ENCODE peak calls at places on chromosome 4, in seven cellular contexts. U is NCI-H1105 treated with DMSO at 0.1 percent for 48 hours, K is glutamatergic neuron, O is HuH-7.5, E is choroid plexus epithelial cell, L is Calu3, M is right lobe of liver. S is an unnamed sample.

GRCh38 chr4:173418636-173419035 is 19.7 kb upstream of the SCRG1 start:
- DNase-seq in E (no peak), K (no peak), L (no peak), M (no peak), U (no peak), O (no peak), S (no peak)

GRCh38 chr4:3085948-3086670 is 11.6 kb downstream of the HTT start:
- DNase-seq in O (no peak), E (no peak), M (no peak), K (no peak), L (no peak), U (no peak), S (no peak)

GRCh38 chr4:61638600-61638999 is 438.5 kb downstream of the ADGRL3 start:
- DNase-seq in O (no peak), M (no peak), E (peak; percentile 54), U (no peak), K (no peak), L (no peak), S (peak; percentile 49)

GRCh38 chr4:69323284-69323683 is 43.0 kb downstream of the UGT2B28 start:
- DNase-seq in K (no peak), E (no peak), L (no peak), M (no peak), U (no peak), O (no peak), S (no peak)

GRCh38 chr4:144562019-144562740 is 83.8 kb upstream of the HHIP start:
- DNase-seq in U (no peak), K (peak; percentile 34), E (no peak), O (no peak), L (peak; percentile 53), M (no peak), S (peak; percentile 79)

GRCh38 chr4:122583906-122584305 is 37.0 kb downstream of the IL21 start:
- DNase-seq in M (no peak), E (peak; percentile 61), U (no peak), L (no peak), K (no peak), O (no peak), S (no peak)

GRCh38 chr4:116015062-116015461 is 901.6 kb upstream of the NDST4 start:
- DNase-seq in K (no peak), E (no peak), U (no peak), M (no peak), O (no peak), L (peak; percentile 3), S (no peak)

GRCh38 chr4:108890491-108890890 is 127.6 kb upstream of the ETNPPL start:
- DNase-seq in K (no peak), U (no peak), E (no peak), M (no peak), L (no peak), O (no peak), S (no peak)

GRCh38 chr4:144667500-144667899 is 21.5 kb downstream of the HHIP start:
- DNase-seq in K (no peak), E (peak; percentile 61), O (no peak), M (no peak), L (no peak), U (no peak), S (peak; percentile 6)

GRCh38 chr4:119232286-119232685 is 19.8 kb downstream of the USP53 start:
- DNase-seq in O (no peak), L (no peak), U (no peak), E (no peak), M (no peak), K (no peak), S (no peak)

GRCh38 chr4:155405059-155405458 is 28.3 kb upstream of the MAP9 start:
- DNase-seq in M (no peak), L (no peak), K (no peak), U (no peak), O (no peak), E (peak; percentile 67), S (no peak)

GRCh38 chr4:137641554-137641953 is 109.3 kb upstream of the PCDH18 start:
- DNase-seq in K (no peak), M (no peak), O (no peak), E (peak; percentile 84), U (no peak), L (no peak), S (no peak)

GRCh38 chr4:158459085-158459820 is 62.4 kb upstream of the RXFP1 start:
- DNase-seq in M (no peak), U (no peak), O (no peak), K (no peak), E (peak; percentile 18), L (no peak), S (no peak)

GRCh38 chr4:156884183-156884582 is 87.4 kb downstream of the PDGFC start:
- DNase-seq in U (no peak), M (no peak), L (no peak), O (no peak), E (no peak), K (no peak), S (no peak)

GRCh38 chr4:26772096-26772495 is 88.5 kb upstream of the STIM2 start:
- DNase-seq in O (no peak), K (peak; percentile 39), M (no peak), L (no peak), E (no peak), U (no peak), S (peak; percentile 93)

GRCh38 chr4:183905081-183905592 is at the start of gene STOX2:
- DNase-seq in L (peak; percentile 54), O (peak; percentile 53), U (peak; percentile 58), E (peak; percentile 28), M (peak; percentile 94), K (peak; percentile 89), S (peak; percentile 12)

GRCh38 chr4:53943345-53944085 is 120.9 kb downstream of the CHIC2 start:
- DNase-seq in O (no peak), E (peak; percentile 63), U (peak; percentile 53), M (no peak), L (peak; percentile 24), K (no peak), S (peak; percentile 82)

GRCh38 chr4:5956285-5957021 is 61.8 kb downstream of the C4orf50 start:
- DNase-seq in E (no peak), O (no peak), M (peak; percentile 71), U (peak; percentile 66), L (no peak), K (peak; percentile 88), S (peak; percentile 99)

GRCh38 chr4:1191621-1192020 is 19.2 kb upstream of the SPON2 start:
- DNase-seq in O (no peak), E (no peak), U (no peak), K (no peak), L (no peak), M (no peak), S (no peak)

GRCh38 chr4:89119836-89120235 is 8.5 kb downstream of the TIGD2 start:
- DNase-seq in U (no peak), L (no peak), O (no peak), E (peak; percentile 35), M (no peak), K (no peak), S (no peak)

GRCh38 chr4:140427104-140427918 is at the start of gene CLGN:
- DNase-seq in M (peak; percentile 69), O (peak; percentile 67), K (peak; percentile 97), E (peak; percentile 34), L (peak; percentile 78), U (peak; percentile 65), S (peak; percentile 88)

GRCh38 chr4:32847466-32847865 is 2127.3 kb downstream of the PCDH7 start:
- DNase-seq in L (no peak), K (no peak), E (peak; percentile 20), M (no peak), U (no peak), O (no peak), S (no peak)

GRCh38 chr4:83947811-83948210 is 411.9 kb downstream of the GPAT3 start:
- DNase-seq in U (no peak), K (peak; percentile 41), L (no peak), M (no peak), O (no peak), E (no peak), S (peak; percentile 33)

GRCh38 chr4:119046263-119046662 is 89.4 kb upstream of the MYOZ2 start:
- DNase-seq in E (peak; percentile 26), O (no peak), K (no peak), M (no peak), L (no peak), U (no peak), S (no peak)

GRCh38 chr4:89162486-89162885 is 51.2 kb downstream of the TIGD2 start:
- DNase-seq in L (no peak), M (no peak), K (no peak), E (no peak), O (no peak), U (no peak), S (no peak)

GRCh38 chr4:134777626-134778025 is 576.0 kb upstream of the PABPC4L start:
- DNase-seq in O (peak; percentile 2), M (no peak), E (peak; percentile 6), U (peak; percentile 90), K (no peak), L (peak; percentile 15), S (peak; percentile 68)

GRCh38 chr4:100895572-100896197 is 377.9 kb upstream of the EMCN start:
- DNase-seq in M (no peak), O (no peak), U (no peak), L (no peak), K (no peak), E (no peak), S (no peak)

GRCh38 chr4:763191-763810 is 57.7 kb downstream of the PCGF3 start:
- DNase-seq in K (no peak), L (no peak), O (no peak), U (no peak), E (no peak), M (no peak), S (no peak)

GRCh38 chr4:142372570-142373300 is 473.4 kb downstream of the INPP4B start:
- DNase-seq in L (no peak), K (no peak), U (no peak), M (no peak), E (no peak), O (no peak), S (no peak)

GRCh38 chr4:108029731-108030130 is 40.0 kb downstream of the HADH start:
- DNase-seq in M (no peak), L (no peak), U (no peak), K (no peak), E (no peak), O (no peak), S (no peak)

GRCh38 chr4:188435381-188435780 is 296.1 kb downstream of the TRIML1 start:
- DNase-seq in K (no peak), L (no peak), O (no peak), E (no peak), M (no peak), U (no peak), S (no peak)

GRCh38 chr4:176745902-176746301 is 46.8 kb downstream of the VEGFC start:
- DNase-seq in M (no peak), E (no peak), O (no peak), U (no peak), K (no peak), L (no peak), S (no peak)

GRCh38 chr4:622071-622995 is 3.0 kb upstream of the PDE6B start:
- DNase-seq in O (no peak), K (no peak), U (no peak), L (no peak), M (peak; percentile 27), E (no peak), S (no peak)

GRCh38 chr4:117385531-117385930 is 300.2 kb upstream of the TRAM1L1 start:
- DNase-seq in O (no peak), U (no peak), M (no peak), K (no peak), E (peak; percentile 4), L (no peak), S (no peak)

GRCh38 chr4:164304861-164305260 is 449.1 kb upstream of the SMIM31 start:
- DNase-seq in L (no peak), M (no peak), E (no peak), K (no peak), O (no peak), U (no peak), S (no peak)

GRCh38 chr4:16225996-16226815 is at the start of gene TAPT1:
- DNase-seq in E (peak; percentile 60), L (peak; percentile 77), M (peak; percentile 88), K (peak; percentile 85), O (peak; percentile 83), U (peak; percentile 27), S (peak; percentile 72)

GRCh38 chr4:70940134-70940533 is 38.0 kb downstream of the MOB1B start:
- DNase-seq in O (no peak), K (no peak), U (no peak), E (no peak), L (no peak), M (no peak), S (no peak)

GRCh38 chr4:2220016-2220620 is 21.8 kb downstream of the HAUS3 start:
- DNase-seq in L (peak; percentile 67), K (peak; percentile 83), E (peak; percentile 82), O (peak; percentile 27), U (peak; percentile 58), M (peak; percentile 71), S (peak; percentile 71)

S was measured in NCI-H69.